ENCODE peak calls at places on chromosomes 13 and 19, in ten cellular contexts. G is right cardiac atrium; T is neural crest cell; A is iPS DF 19.7; K is stimulated activated CD4-positive, alpha-beta T cell treated with anti-CD3 and anti-CD28 coated beads, Interleukin-2, amount 100 ng/mL, for 48 hours; O is WTC11; V is CD4-positive, alpha-beta T cell; W is small intestine; Y is activated naive CD4-positive, alpha-beta T cell; Q is body of pancreas. J is an unnamed sample.

GRCh38 chr19:15101479-15102082 is 5.6 kb upstream of the SYDE1 start:
- DNase-seq in G (no peak), T (peak), A (no peak), K (peak), O (peak), V (peak), W (peak), Y (no peak), Q (peak), J (no peak)

GRCh38 chr13:100100115-100100879 is 11.4 kb downstream of the PCCA start:
- DNase-seq in G (no peak), T (no peak), A (no peak), K (no peak), O (no peak), V (no peak), W (peak), Y (no peak), Q (peak), J (no peak)

GRCh38 chr19:30225615-30226463 is 146.3 kb upstream of the ZNF536 start:
- DNase-seq in G (peak), T (peak), A (no peak), K (no peak), O (no peak), V (no peak), W (no peak), Y (no peak), Q (no peak), J (no peak)

GRCh38 chr13:51451467-51452390 is 1.1 kb downstream of the INTS6 start:
- DNase-seq in G (peak), T (peak), A (no peak), K (peak), O (peak), V (peak), W (peak), Y (peak), Q (peak), J (peak)

GRCh38 chr19:14475251-14476073 is at the start of gene PTGER1:
- DNase-seq in G (no peak), T (no peak), A (no peak), K (peak), O (peak), V (no peak), W (no peak), Y (no peak), Q (no peak), J (peak)

GRCh38 chr13:46164661-46165060 is 17.3 kb downstream of the LCP1 start:
- DNase-seq in G (no peak), T (no peak), A (no peak), K (no peak), O (no peak), V (no peak), W (no peak), Y (no peak), Q (no peak), J (no peak)

GRCh38 chr13:46170687-46171086 is 11.3 kb downstream of the LCP1 start:
- DNase-seq in G (no peak), T (peak), A (no peak), K (no peak), O (no peak), V (no peak), W (no peak), Y (no peak), Q (no peak), J (no peak)

GRCh38 chr19:39342647-39343305 is 555 bp downstream of the SAMD4B start:
- DNase-seq in G (peak), T (no peak), A (no peak), K (no peak), O (no peak), V (no peak), W (no peak), Y (no peak), Q (peak), J (no peak)

GRCh38 chr13:95524270-95524901 is 28.1 kb upstream of the CLDN10 start:
- DNase-seq in G (no peak), T (no peak), A (no peak), K (no peak), O (no peak), V (no peak), W (no peak), Y (no peak), Q (no peak), J (no peak)

GRCh38 chr13:54029226-54029625 is 1000.6 kb downstream of the OLFM4 start:
- DNase-seq in G (no peak), T (no peak), A (no peak), K (no peak), O (no peak), V (no peak), W (no peak), Y (no peak), Q (no peak), J (no peak)

GRCh38 chr13:113353254-113353653 is 10.7 kb downstream of the GRTP1 start:
- DNase-seq in G (no peak), T (no peak), A (no peak), K (no peak), O (no peak), V (no peak), W (no peak), Y (no peak), Q (no peak), J (no peak)

GRCh38 chr13:106534844-106535551 is 464 bp downstream of the EFNB2 start:
- DNase-seq in G (peak), T (no peak), A (no peak), K (peak), O (peak), V (no peak), W (peak), Y (no peak), Q (peak), J (peak)

GRCh38 chr13:40187836-40188591 is 478.4 kb downstream of the FOXO1 start:
- DNase-seq in G (no peak), T (no peak), A (no peak), K (peak), O (no peak), V (peak), W (peak), Y (no peak), Q (no peak), J (no peak)

GRCh38 chr19:47066376-47067214 is 18.2 kb upstream of the TMEM160 start:
- DNase-seq in G (no peak), T (no peak), A (no peak), K (no peak), O (no peak), V (no peak), W (no peak), Y (no peak), Q (no peak), J (no peak)

GRCh38 chr19:42378225-42378929 is 11.7 kb downstream of the CNFN start:
- DNase-seq in G (peak), T (no peak), A (no peak), K (no peak), O (no peak), V (no peak), W (peak), Y (no peak), Q (no peak), J (no peak)

GRCh38 chr19:46000497-46001246 is 5.4 kb downstream of the CCDC61 start:
- DNase-seq in G (peak), T (no peak), A (no peak), K (peak), O (peak), V (peak), W (peak), Y (no peak), Q (peak), J (peak)

GRCh38 chr19:2100719-2101061 is 4.0 kb downstream of the IZUMO4 start:
- DNase-seq in G (no peak), T (no peak), A (no peak), K (no peak), O (no peak), V (no peak), W (no peak), Y (no peak), Q (no peak), J (no peak)